ENCODE peak calls at places on chromosomes 12 and 14, in four cellular contexts. V, C, N and U are unnamed samples.

GRCh38 chr14:93892923-93893549 is 34.1 kb upstream of the FAM181A start:
- DNase-seq in V (peak), C (peak), N (peak), U (no peak)

GRCh38 chr12:116969615-116970575 is 59.1 kb downstream of the FBXW8 start:
- DNase-seq in V (no peak), C (peak), N (no peak), U (no peak)

GRCh38 chr12:100555722-100556121 is 17.8 kb upstream of the GAS2L3 start:
- DNase-seq in V (no peak), C (no peak), N (no peak), U (no peak)

GRCh38 chr14:73136387-73137221 is at the start of gene PSEN1:
- DNase-seq in V (peak), C (peak), N (peak), U (peak)

GRCh38 chr14:96229315-96229714 is 24.7 kb downstream of the BDKRB2 start:
- DNase-seq in V (no peak), C (no peak), N (no peak), U (no peak)

GRCh38 chr12:107355612-107356011 is 262.3 kb upstream of the CRY1 start:
- DNase-seq in V (no peak), C (no peak), N (no peak), U (no peak)

GRCh38 chr14:36818212-36818611 is 156.6 kb downstream of the PAX9 start:
- DNase-seq in V (no peak), C (no peak), N (no peak), U (no peak)

GRCh38 chr12:20423557-20423956 is 55.2 kb downstream of the PDE3A start:
- DNase-seq in V (no peak), C (no peak), N (no peak), U (no peak)

GRCh38 chr14:39265741-39266588 is 32.2 kb downstream of the MIA2 start:
- DNase-seq in V (peak), C (no peak), N (peak), U (no peak)

GRCh38 chr14:101808020-101808641 is 46.6 kb downstream of the PPP2R5C start:
- DNase-seq in V (peak), C (peak), N (no peak), U (no peak)

GRCh38 chr12:64088431-64089349 is 133.4 kb downstream of the KICS2 start:
- DNase-seq in V (peak), C (peak), N (peak), U (no peak)

GRCh38 chr12:13154851-13155250 is 41.7 kb upstream of the EMP1 start:
- DNase-seq in V (no peak), C (no peak), N (no peak), U (no peak)

GRCh38 chr12:4987076-4987775 is 56.5 kb upstream of the KCNA5 start:
- DNase-seq in V (no peak), C (no peak), N (no peak), U (no peak)

GRCh38 chr12:99250091-99250490 is 397.5 kb upstream of the GARIN6 start:
- DNase-seq in V (no peak), C (no peak), N (no peak), U (no peak)

GRCh38 chr12:103626498-103626897 is 39.4 kb downstream of the STAB2 start:
- DNase-seq in V (peak), C (peak), N (no peak), U (no peak)

GRCh38 chr12:46770501-46771183 is 55.2 kb downstream of the SLC38A4 start:
- DNase-seq in V (no peak), C (no peak), N (no peak), U (no peak)

GRCh38 chr14:61126083-61126962 is 145.3 kb downstream of the SLC38A6 start:
- DNase-seq in V (no peak), C (no peak), N (no peak), U (no peak)

GRCh38 chr12:101552277-101552676 is 42.5 kb upstream of the MYBPC1 start:
- DNase-seq in V (no peak), C (no peak), N (no peak), U (no peak)

GRCh38 chr14:91394105-91395081 is 23.2 kb downstream of the CCDC88C start:
- DNase-seq in V (no peak), C (no peak), N (no peak), U (no peak)

GRCh38 chr12:90010089-90010488 is 301.5 kb upstream of the ATP2B1 start:
- DNase-seq in V (no peak), C (no peak), N (no peak), U (no peak)

GRCh38 chr12:105474672-105475071 is 144.2 kb downstream of the C12orf75 start:
- DNase-seq in V (no peak), C (no peak), N (no peak), U (no peak)

GRCh38 chr12:117792877-117793424 is 175.8 kb downstream of the KSR2 start:
- DNase-seq in V (no peak), C (no peak), N (no peak), U (no peak)

GRCh38 chr12:96036765-96037455 is 1.5 kb upstream of the LTA4H start:
- DNase-seq in V (no peak), C (no peak), N (no peak), U (no peak)

GRCh38 chr14:64623576-64624165 is 73.9 kb downstream of the PPP1R36 start:
- DNase-seq in V (no peak), C (no peak), N (no peak), U (no peak)

GRCh38 chr12:105561981-105562726 is 231.7 kb downstream of the C12orf75 start:
- DNase-seq in V (no peak), C (no peak), N (peak), U (no peak)

GRCh38 chr12:112833272-112833671 is 41.7 kb downstream of the RPH3A start:
- DNase-seq in V (no peak), C (no peak), N (no peak), U (no peak)

GRCh38 chr14:99185436-99186068 is 86.4 kb downstream of the BCL11B start:
- DNase-seq in V (no peak), C (no peak), N (no peak), U (no peak)

GRCh38 chr12:122225683-122226365 is at the start of gene DIABLO:
- DNase-seq in V (peak), C (peak), N (peak), U (peak)

GRCh38 chr12:122226366-122227222 is 742 bp upstream of the DIABLO start:
- DNase-seq in V (no peak), C (no peak), N (no peak), U (no peak)

GRCh38 chr12:122228092-122228491 is 2.2 kb upstream of the DIABLO start:
- DNase-seq in V (no peak), C (peak), N (no peak), U (no peak)

GRCh38 chr12:122230798-122231197 is 4.9 kb upstream of the DIABLO start:
- DNase-seq in V (no peak), C (no peak), N (no peak), U (no peak)

DNA sequence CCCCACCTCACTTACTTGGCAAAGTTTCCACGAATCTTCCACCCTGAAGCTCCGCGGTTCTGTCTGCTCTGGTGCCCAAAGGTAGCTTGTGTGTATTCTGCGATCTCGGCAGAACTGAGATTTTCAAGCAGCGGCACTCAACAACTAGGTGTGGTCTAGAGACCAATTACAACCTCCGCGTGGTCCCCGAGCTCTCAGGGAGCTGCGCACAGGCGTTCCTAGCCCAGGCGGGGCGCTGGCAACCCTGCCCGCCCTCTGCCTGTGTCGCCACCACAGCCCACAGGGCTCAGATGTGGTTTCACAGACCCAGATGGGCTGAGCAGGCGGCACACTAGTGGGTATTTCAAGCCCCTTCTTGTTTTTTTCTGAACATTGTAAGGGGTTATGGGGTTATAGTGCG is 1.5 kb upstream of the DIABLO start:
- DNase-seq in V (no peak), C (peak), N (no peak), U (no peak)
- TF ChIP-seq ZBTB33 in V (no peak), C (no peak), N (no peak), U (no peak)

DNA sequence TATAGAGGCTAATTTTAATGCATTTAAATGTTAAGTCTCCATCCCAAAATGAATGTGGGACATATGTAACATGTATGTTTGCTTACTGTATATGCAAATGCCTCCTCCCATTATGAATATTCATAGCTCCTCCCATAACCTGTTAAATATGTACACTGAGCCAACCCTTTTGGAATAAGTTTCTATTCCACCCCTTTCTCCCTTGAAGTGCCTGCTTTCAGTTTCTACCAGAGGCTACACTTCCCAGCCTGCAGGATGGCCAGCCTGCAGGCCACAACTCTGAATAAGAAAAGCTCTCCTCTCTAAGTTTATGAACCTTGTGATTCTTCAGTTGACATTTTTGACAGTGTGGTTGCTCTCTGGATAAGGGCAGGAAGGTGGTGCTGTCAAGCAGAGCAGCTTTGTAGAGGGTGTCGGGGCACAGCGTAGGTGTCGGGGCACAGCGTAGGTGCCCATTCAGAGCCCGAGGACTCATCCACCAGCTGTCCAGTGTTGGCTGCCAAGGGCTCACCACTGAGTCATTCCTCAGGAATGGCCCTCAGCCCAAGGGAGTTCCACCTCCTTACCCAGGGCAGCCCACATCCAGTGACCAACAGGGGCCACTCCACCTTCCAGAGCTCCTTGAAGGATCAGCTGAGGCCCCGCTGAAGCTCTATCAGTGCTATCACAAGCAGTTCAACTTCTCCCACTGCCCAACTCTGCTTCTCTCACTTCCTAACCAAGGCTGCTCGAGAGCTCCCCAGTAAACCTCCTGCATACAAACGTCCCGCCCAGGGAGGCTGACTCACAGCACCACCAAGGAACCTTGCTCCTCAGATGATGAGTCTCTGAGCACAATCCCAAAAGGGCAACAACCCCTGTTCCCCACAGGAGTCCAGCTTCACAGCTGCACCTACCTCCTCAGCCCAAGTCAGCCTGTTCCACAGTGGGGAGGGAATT is 31.4 kb downstream of the VWF start:
- DNase-seq in V (no peak), C (no peak), N (peak), U (no peak)
- TF ChIP-seq ZBTB33 in V (no peak), C (no peak), N (no peak), U (no peak)

DNA sequence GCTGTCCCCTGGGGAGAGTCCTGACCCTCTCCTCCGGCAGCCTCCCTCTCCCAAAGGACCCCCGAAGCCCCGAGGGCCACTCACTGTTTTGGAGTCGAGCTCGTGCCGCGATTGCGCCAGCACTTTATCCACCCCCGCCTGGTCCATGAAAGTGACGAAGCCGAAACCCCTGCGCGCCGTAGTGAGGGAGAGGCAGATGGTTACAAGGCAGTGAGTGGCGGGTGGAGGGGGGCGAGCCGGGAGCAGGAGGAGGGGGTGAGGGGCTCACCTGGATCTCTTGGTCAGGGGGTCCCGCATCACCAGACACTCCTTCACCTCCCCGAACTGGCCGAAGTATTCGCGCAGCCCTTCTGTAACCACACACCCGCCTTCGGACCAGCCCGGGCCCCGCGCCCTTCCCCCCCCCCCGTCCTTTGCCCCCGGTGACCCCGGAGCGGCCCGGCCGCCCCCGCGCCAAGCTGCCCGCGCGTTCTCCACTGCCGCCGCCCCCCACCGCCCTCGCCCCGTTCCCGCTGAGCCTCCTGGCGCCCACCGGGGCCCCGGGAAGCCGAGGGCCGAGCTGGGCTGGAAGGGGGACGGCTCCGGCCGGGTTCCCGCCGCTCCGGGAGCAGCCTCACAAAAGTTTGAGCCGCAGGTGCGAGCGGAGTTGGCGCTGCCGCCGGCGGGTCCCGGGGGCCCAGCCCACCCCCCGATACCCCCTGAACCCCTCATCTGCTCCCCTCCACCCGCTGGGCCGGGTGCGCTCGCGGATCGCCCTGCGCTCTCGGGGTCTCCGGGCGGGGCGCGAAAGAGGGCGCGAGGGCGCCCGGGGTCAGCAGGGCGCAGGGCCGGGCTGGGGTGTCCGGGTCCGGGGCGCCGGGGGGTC is 808 bp downstream of the MSI1 start:
- DNase-seq in V (no peak), C (peak), N (no peak), U (no peak)
- TF ChIP-seq ZBTB33 in V (no peak), C (no peak), N (no peak), U (no peak)

GRCh38 chr14:32620724-32621123 is 291.6 kb downstream of the AKAP6 start:
- DNase-seq in V (no peak), C (no peak), N (no peak), U (no peak)
- TF ChIP-seq ZBTB33 in V (no peak), C (no peak), N (no peak), U (no peak)

GRCh38 chr14:34301107-34301734 is 160.8 kb downstream of the SPTSSA start:
- DNase-seq in V (peak), C (peak), N (peak), U (peak)

GRCh38 chr14:34300330-34300729 is 161.7 kb downstream of the SPTSSA start:
- DNase-seq in V (no peak), C (no peak), N (no peak), U (no peak)

GRCh38 chr14:34299360-34299759 is 162.7 kb downstream of the SPTSSA start:
- DNase-seq in V (no peak), C (no peak), N (no peak), U (no peak)

GRCh38 chr14:34302654-34303053 is 159.4 kb downstream of the SPTSSA start:
- DNase-seq in V (no peak), C (no peak), N (no peak), U (no peak)

DNA sequence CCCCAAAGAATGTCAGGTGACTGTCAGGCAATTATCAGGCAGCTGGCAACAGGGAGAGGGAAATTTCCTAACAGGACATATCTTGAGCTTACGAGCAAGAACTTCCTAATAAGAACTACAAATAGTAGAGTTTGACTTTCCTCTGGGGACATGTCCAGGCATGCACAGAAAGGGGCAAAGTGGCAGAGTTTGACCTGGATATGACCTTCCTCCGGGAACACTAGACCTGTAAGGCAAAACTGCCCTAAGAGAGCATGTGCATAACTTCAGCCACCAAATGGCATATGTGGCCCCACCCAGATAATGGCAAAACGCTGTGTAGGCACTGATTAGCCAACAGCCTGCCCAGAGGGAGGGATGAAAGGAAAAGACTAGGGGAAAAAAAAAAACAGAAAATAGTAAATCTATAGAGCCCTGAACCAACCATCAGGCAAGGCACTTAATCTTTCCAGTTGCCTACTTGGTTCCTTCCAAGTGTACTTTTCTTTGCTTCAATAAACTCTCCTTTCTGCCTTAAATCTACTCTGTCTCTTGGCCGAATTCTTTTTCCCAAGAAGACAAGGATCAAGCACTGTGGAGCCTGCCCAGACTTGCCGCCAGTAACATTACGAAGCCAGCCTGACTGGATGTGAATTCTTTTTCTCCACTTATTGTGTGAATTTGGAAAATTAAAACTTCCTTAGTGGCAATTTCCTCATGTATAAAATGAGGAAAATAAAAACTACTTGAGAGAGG is 164.1 kb downstream of the SPTSSA start:
- DNase-seq in V (no peak), C (no peak), N (no peak), U (no peak)
- TF ChIP-seq ZBTB33 in V (no peak), C (no peak), N (no peak), U (no peak)

GRCh38 chr14:103732868-103733626 is 17.4 kb downstream of the ZFYVE21 start:
- DNase-seq in V (no peak), C (no peak), N (no peak), U (no peak)

GRCh38 chr14:103734081-103734888 is 18.7 kb downstream of the ZFYVE21 start:
- DNase-seq in V (no peak), C (no peak), N (no peak), U (no peak)

GRCh38 chr14:103731916-103732867 is 16.6 kb downstream of the ZFYVE21 start:
- DNase-seq in V (no peak), C (no peak), N (no peak), U (no peak)

GRCh38 chr14:103735022-103735421 is 19.4 kb downstream of the ZFYVE21 start:
- DNase-seq in V (no peak), C (no peak), N (no peak), U (no peak)

DNA sequence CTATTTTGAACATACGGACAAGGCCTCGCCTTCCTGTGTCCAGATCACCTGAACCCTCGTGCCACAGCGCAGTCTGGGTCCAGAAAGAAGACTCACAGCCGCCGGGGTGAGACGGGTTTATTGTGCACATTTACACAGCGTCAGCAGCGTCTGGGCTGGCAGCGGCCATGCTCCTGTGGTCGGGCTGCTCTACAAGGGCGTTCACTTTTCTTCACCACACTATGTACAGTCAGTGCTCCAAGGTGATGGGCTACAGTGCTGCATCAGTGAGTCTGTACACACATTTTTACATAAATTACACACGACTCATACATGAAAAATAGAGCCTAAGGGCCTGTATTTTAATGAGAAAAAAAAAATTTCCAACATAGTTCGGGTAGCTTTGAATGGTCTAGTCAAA is 18.0 kb downstream of the ZFYVE21 start:
- DNase-seq in V (no peak), C (no peak), N (no peak), U (no peak)
- TF ChIP-seq ZBTB33 in V (no peak), C (no peak), N (no peak), U (no peak)

GRCh38 chr14:66507722-66508546 is at the start of gene GPHN:
- DNase-seq in V (peak), C (peak), N (peak), U (peak)
- TF ChIP-seq ZBTB33 in V (no peak), C (no peak), N (peak), U (no peak)

GRCh38 chr12:45214739-45215418 is 1.0 kb upstream of the ANO6 start:
- DNase-seq in V (no peak), C (no peak), N (no peak), U (no peak)

GRCh38 chr12:45216297-45216982 is 545 bp downstream of the ANO6 start:
- DNase-seq in V (peak), C (peak), N (no peak), U (no peak)

GRCh38 chr12:45217846-45218245 is 2.0 kb downstream of the ANO6 start:
- DNase-seq in V (no peak), C (no peak), N (no peak), U (no peak)

GRCh38 chr12:45215419-45216296 is at the start of gene ANO6:
- DNase-seq in V (peak), C (peak), N (peak), U (peak)

GRCh38 chr12:45216983-45217485 is 1.1 kb downstream of the ANO6 start:
- DNase-seq in V (no peak), C (peak), N (no peak), U (no peak)
- TF ChIP-seq ZBTB33 in V (no peak), C (no peak), N (no peak), U (no peak)